ENCODE peak calls at places on chromosome 21, in five cellular contexts. One of them, this sample, is unnamed.

GRCh38 chr21:16302851-16303282 is 573.1 kb downstream of the USP25 start:
- DNase-seq in uterus: peak; percentile 47
- DNase-seq in neural progenitor cell: no peak
- DNase-seq in MM.1S: no peak
- DNase-seq in tibial artery: peak; percentile 67
- DNase-seq in this sample: no peak

GRCh38 chr21:32007461-32007860 is 134.6 kb downstream of the HUNK start:
- DNase-seq in neural progenitor cell: no peak
- DNase-seq in MM.1S: no peak
- DNase-seq in uterus: no peak
- DNase-seq in tibial artery: no peak
- DNase-seq in this sample: peak; percentile 24

GRCh38 chr21:18614327-18614726 is 210.7 kb upstream of the TMPRSS15 start:
- DNase-seq in tibial artery: no peak
- DNase-seq in neural progenitor cell: no peak
- DNase-seq in uterus: no peak
- DNase-seq in MM.1S: no peak
- DNase-seq in this sample: no peak

GRCh38 chr21:32826317-32827167 is 55.0 kb upstream of the PAXBP1 start:
- DNase-seq in MM.1S: peak; percentile 77
- DNase-seq in neural progenitor cell: peak; percentile 62
- DNase-seq in uterus: no peak
- DNase-seq in tibial artery: no peak
- DNase-seq in this sample: no peak

GRCh38 chr21:41973861-41974751 is 20.3 kb upstream of the C2CD2 start:
- DNase-seq in MM.1S: no peak
- DNase-seq in uterus: no peak
- DNase-seq in tibial artery: no peak
- DNase-seq in neural progenitor cell: no peak
- DNase-seq in this sample: no peak

GRCh38 chr21:32256873-32257620 is 21.8 kb downstream of the MIS18A start:
- DNase-seq in neural progenitor cell: no peak
- DNase-seq in MM.1S: no peak
- DNase-seq in tibial artery: peak; percentile 84
- DNase-seq in uterus: peak; percentile 83
- DNase-seq in this sample: peak; percentile 67

GRCh38 chr21:40853956-40854688 is 7.2 kb upstream of the DSCAM start:
- DNase-seq in tibial artery: peak; percentile 25
- DNase-seq in neural progenitor cell: no peak
- DNase-seq in uterus: no peak
- DNase-seq in MM.1S: no peak
- DNase-seq in this sample: no peak

GRCh38 chr21:41008971-41009370 is 159.0 kb upstream of the BACE2 start:
- DNase-seq in neural progenitor cell: no peak
- DNase-seq in MM.1S: no peak
- DNase-seq in tibial artery: no peak
- DNase-seq in uterus: no peak
- DNase-seq in this sample: no peak

GRCh38 chr21:28308516-28308915 is 684.2 kb downstream of the LTN1 start:
- DNase-seq in tibial artery: no peak
- DNase-seq in MM.1S: no peak
- DNase-seq in neural progenitor cell: no peak
- DNase-seq in uterus: no peak
- DNase-seq in this sample: no peak

GRCh38 chr21:10418649-10419048 is 102.7 kb upstream of the TPTE start:
- DNase-seq in neural progenitor cell: no peak
- DNase-seq in MM.1S: no peak
- DNase-seq in tibial artery: no peak
- DNase-seq in uterus: no peak
- DNase-seq in this sample: no peak

GRCh38 chr21:25507522-25507921 is 99.8 kb downstream of the MRPL39 start:
- DNase-seq in MM.1S: no peak
- DNase-seq in neural progenitor cell: no peak
- DNase-seq in uterus: no peak
- DNase-seq in tibial artery: no peak
- DNase-seq in this sample: no peak

GRCh38 chr21:16597768-16598167 is 868.0 kb downstream of the USP25 start:
- DNase-seq in neural progenitor cell: no peak
- DNase-seq in uterus: no peak
- DNase-seq in tibial artery: no peak
- DNase-seq in MM.1S: no peak
- DNase-seq in this sample: no peak

GRCh38 chr21:33025106-33025470 is 647 bp upstream of the OLIG2 start:
- DNase-seq in tibial artery: no peak
- DNase-seq in uterus: no peak
- DNase-seq in MM.1S: no peak
- DNase-seq in neural progenitor cell: peak; percentile 81
- DNase-seq in this sample: no peak

GRCh38 chr21:17396948-17397347 is 115.9 kb upstream of the CXADR start:
- DNase-seq in tibial artery: no peak
- DNase-seq in MM.1S: no peak
- DNase-seq in uterus: no peak
- DNase-seq in neural progenitor cell: no peak
- DNase-seq in this sample: no peak

GRCh38 chr21:32597205-32597604 is 11.9 kb upstream of the TCP10L start:
- DNase-seq in neural progenitor cell: no peak
- DNase-seq in MM.1S: no peak
- DNase-seq in tibial artery: no peak
- DNase-seq in uterus: no peak
- DNase-seq in this sample: no peak

GRCh38 chr21:28247454-28248020 is 745.1 kb downstream of the LTN1 start:
- DNase-seq in MM.1S: no peak
- DNase-seq in uterus: no peak
- DNase-seq in tibial artery: no peak
- DNase-seq in neural progenitor cell: no peak
- DNase-seq in this sample: no peak

GRCh38 chr21:29190920-29191319 is 60.5 kb downstream of the MAP3K7CL start:
- DNase-seq in tibial artery: no peak
- DNase-seq in MM.1S: no peak
- DNase-seq in uterus: no peak
- DNase-seq in neural progenitor cell: no peak
- DNase-seq in this sample: no peak

GRCh38 chr21:33531007-33531406 is 10.9 kb downstream of the GART start:
- DNase-seq in MM.1S: no peak
- DNase-seq in neural progenitor cell: no peak
- DNase-seq in uterus: no peak
- DNase-seq in tibial artery: no peak
- DNase-seq in this sample: no peak

GRCh38 chr21:17900990-17901385 is 81.8 kb upstream of the C21orf91 start:
- DNase-seq in neural progenitor cell: no peak
- DNase-seq in uterus: no peak
- DNase-seq in MM.1S: no peak
- DNase-seq in tibial artery: no peak
- DNase-seq in this sample: no peak

DNA sequence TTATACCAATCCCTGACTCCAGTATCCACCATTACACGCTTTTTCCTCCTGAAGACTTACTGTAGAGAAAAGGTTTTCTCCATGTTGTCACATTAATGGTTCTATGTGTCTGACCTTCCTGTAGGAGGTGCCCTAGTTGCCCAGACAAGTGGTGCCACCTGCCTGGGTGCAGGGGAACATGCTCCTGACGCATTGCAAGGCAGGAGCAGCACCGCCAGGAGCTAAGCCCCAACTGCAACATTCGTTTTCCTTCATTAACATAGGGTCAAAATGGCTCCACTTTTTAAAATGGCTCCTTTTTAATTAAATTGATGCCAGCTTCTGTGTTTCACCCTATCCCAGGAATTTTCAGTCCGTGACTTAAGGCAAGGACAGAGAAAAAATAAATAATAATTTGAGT is 220.1 kb upstream of the SAMSN1 start:
- DNase-seq in tibial artery: no peak
- DNase-seq in uterus: no peak
- DNase-seq in neural progenitor cell: peak; percentile 10
- DNase-seq in MM.1S: no peak
- DNase-seq in this sample: no peak
- TF ChIP-seq CTCF in tibial artery: no peak
- TF ChIP-seq CTCF in uterus: no peak
- TF ChIP-seq CTCF in neural progenitor cell: no peak
- TF ChIP-seq CTCF in MM.1S: no peak
- TF ChIP-seq CTCF in this sample: no peak

GRCh38 chr21:34958040-34958439 is 91.1 kb downstream of the RUNX1 start:
- DNase-seq in tibial artery: no peak
- DNase-seq in MM.1S: no peak
- DNase-seq in uterus: no peak
- DNase-seq in neural progenitor cell: no peak
- DNase-seq in this sample: no peak
- TF ChIP-seq CTCF in tibial artery: no peak
- TF ChIP-seq CTCF in MM.1S: no peak
- TF ChIP-seq CTCF in uterus: no peak
- TF ChIP-seq CTCF in neural progenitor cell: no peak
- TF ChIP-seq CTCF in this sample: no peak

DNA sequence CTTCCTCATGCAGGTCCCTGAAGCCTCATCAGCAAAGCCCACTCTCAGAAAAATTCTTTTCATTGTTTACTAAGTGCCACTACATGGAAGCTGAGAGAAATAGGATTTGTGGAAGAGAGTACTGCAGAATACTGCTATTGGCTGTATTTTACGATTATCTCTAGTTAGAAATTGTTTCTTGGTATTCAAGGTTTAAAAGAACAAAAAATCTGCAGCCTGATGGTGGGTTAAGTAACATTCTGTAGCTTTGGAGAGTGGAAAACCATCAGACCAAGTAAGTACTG is 27.3 kb downstream of the PTTG1IP start:
- DNase-seq in neural progenitor cell: no peak
- DNase-seq in tibial artery: no peak
- DNase-seq in uterus: no peak
- DNase-seq in MM.1S: peak; percentile 6
- DNase-seq in this sample: no peak
- TF ChIP-seq CTCF in neural progenitor cell: no peak
- TF ChIP-seq CTCF in tibial artery: no peak
- TF ChIP-seq CTCF in uterus: no peak
- TF ChIP-seq CTCF in MM.1S: no peak
- TF ChIP-seq CTCF in this sample: no peak

DNA sequence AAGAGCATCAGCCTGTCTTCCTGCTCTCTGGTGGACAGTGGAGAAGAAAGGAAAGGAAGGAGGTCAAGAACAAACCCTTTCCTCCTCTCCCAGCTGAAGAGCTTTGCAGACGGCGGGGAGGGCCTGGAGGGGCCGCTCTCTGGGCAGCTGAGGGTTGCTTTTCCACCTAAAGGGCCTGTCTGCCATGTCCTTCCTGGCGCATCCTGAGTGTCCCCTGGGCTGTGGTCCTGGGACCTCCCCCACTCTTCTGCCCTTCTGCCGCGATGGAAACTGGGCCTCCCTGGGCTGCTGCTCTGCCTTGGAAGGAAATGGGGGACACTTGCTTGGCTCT is 107.0 kb downstream of the ETS2 start:
- DNase-seq in uterus: no peak
- DNase-seq in MM.1S: no peak
- DNase-seq in tibial artery: no peak
- DNase-seq in neural progenitor cell: no peak
- DNase-seq in this sample: no peak
- TF ChIP-seq CTCF in uterus: no peak
- TF ChIP-seq CTCF in MM.1S: no peak
- TF ChIP-seq CTCF in tibial artery: no peak
- TF ChIP-seq CTCF in neural progenitor cell: no peak
- TF ChIP-seq CTCF in this sample: no peak

DNA sequence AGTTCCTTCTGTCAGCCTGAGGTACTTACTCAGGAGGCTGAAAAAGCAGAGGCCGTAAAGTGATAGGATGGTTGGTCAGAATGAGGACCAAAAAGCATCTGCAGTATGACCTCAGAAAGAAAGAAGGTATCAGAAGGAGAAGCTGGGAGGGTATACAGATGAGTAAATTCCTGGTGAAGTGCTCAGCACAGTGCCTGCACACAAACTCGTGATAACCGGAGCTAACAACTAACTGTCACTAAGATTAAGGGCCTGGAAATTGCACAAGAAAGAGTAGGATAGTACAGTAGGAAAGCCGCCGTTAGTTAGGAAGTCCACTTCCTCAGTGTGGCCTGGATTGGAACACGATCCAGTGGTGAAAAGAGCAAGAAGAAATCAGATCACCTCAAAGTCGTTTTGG is 62.6 kb downstream of the VPS26C start:
- DNase-seq in neural progenitor cell: no peak
- DNase-seq in tibial artery: no peak
- DNase-seq in uterus: no peak
- DNase-seq in MM.1S: no peak
- DNase-seq in this sample: no peak
- TF ChIP-seq CTCF in neural progenitor cell: no peak
- TF ChIP-seq CTCF in tibial artery: no peak
- TF ChIP-seq CTCF in uterus: no peak
- TF ChIP-seq CTCF in MM.1S: no peak
- TF ChIP-seq CTCF in this sample: no peak

GRCh38 chr21:36385909-36386642 is 884 bp downstream of the CHAF1B start:
- DNase-seq in uterus: peak; percentile 19
- DNase-seq in MM.1S: no peak
- DNase-seq in tibial artery: no peak
- DNase-seq in neural progenitor cell: peak; percentile 11
- DNase-seq in this sample: no peak

GRCh38 chr21:36384885-36385232 is 333 bp upstream of the CHAF1B start:
- DNase-seq in uterus: no peak
- DNase-seq in tibial artery: no peak
- DNase-seq in neural progenitor cell: no peak
- DNase-seq in MM.1S: no peak
- DNase-seq in this sample: no peak

GRCh38 chr21:36385233-36385908 is at the start of gene CHAF1B:
- DNase-seq in tibial artery: peak; percentile 56
- DNase-seq in neural progenitor cell: peak; percentile 92
- DNase-seq in MM.1S: peak; percentile 93
- DNase-seq in uterus: peak; percentile 83
- DNase-seq in this sample: peak; percentile 24

GRCh38 chr21:36388076-36388475 is 2.9 kb downstream of the CHAF1B start:
- DNase-seq in uterus: no peak
- DNase-seq in neural progenitor cell: no peak
- DNase-seq in MM.1S: no peak
- DNase-seq in tibial artery: no peak
- DNase-seq in this sample: no peak

GRCh38 chr21:36388835-36389234 is 3.6 kb downstream of the CHAF1B start:
- DNase-seq in uterus: no peak
- DNase-seq in tibial artery: no peak
- DNase-seq in neural progenitor cell: peak; percentile 65
- DNase-seq in MM.1S: no peak
- DNase-seq in this sample: no peak
- TF ChIP-seq CTCF in uterus: no peak
- TF ChIP-seq CTCF in tibial artery: no peak
- TF ChIP-seq CTCF in neural progenitor cell: peak; percentile 30
- TF ChIP-seq CTCF in MM.1S: no peak
- TF ChIP-seq CTCF in this sample: no peak